ENCODE peak calls at places on chromosomes 4 and X, in ten cellular contexts. V, W, I, X, B, H, C, D, T and P are unnamed samples.

GRCh38 chr4:180953572-180953971 is 1289.6 kb upstream of the TENM3 start:
- DNase-seq in B (no peak), I (no peak), V (no peak), T (no peak), W (no peak), H (no peak), C (no peak), D (no peak), X (no peak), P (no peak)

GRCh38 chr4:150583287-150584197 is 1.6 kb downstream of the MAB21L2 start:
- DNase-seq in B (no peak), D (no peak), X (no peak), I (peak), V (no peak), W (no peak), T (no peak), C (peak), H (peak), P (peak)

GRCh38 chr4:156255205-156255604 is 301.5 kb upstream of the CTSO start:
- DNase-seq in V (no peak), X (no peak), H (no peak), T (no peak), W (no peak), D (peak), I (no peak), B (no peak), C (no peak), P (no peak)

GRCh38 chrX:39149761-39150160 is 348.5 kb downstream of the MID1IP1 start:
- DNase-seq in V (no peak), C (peak), T (peak), H (peak), D (no peak), I (peak), X (peak), W (peak), B (peak), P (peak)

GRCh38 chr4:182015893-182016292 is 227.3 kb upstream of the TENM3 start:
- DNase-seq in T (no peak), W (no peak), V (no peak), D (no peak), B (no peak), H (no peak), C (no peak), I (no peak), X (no peak), P (no peak)

GRCh38 chr4:158169931-158170690 is 2.7 kb downstream of the GASK1B start:
- DNase-seq in B (no peak), V (no peak), C (no peak), I (no peak), D (no peak), H (no peak), W (no peak), X (no peak), T (no peak), P (no peak)

GRCh38 chr4:2949782-2950125 is 13.5 kb downstream of the NOP14 start:
- DNase-seq in X (no peak), C (no peak), D (no peak), B (no peak), H (no peak), V (no peak), I (no peak), W (no peak), T (no peak), P (no peak)

GRCh38 chrX:123181515-123181914 is 2.6 kb upstream of the GRIA3 start:
- DNase-seq in T (no peak), V (no peak), D (no peak), X (no peak), I (no peak), H (no peak), B (no peak), W (no peak), C (no peak), P (no peak)